ENCODE peak calls at places on chromosomes 1 and 21, in ten cellular contexts. U, Q, W, V, Z, F, S, K, G and M are unnamed samples.

GRCh38 chr1:243845888-243846287 is 4.2 kb downstream of the AKT3 start:
- DNase-seq in F (no peak), Z (no peak), Q (no peak), S (no peak), K (no peak), V (no peak), G (no peak), U (no peak), W (no peak), M (no peak)

GRCh38 chr1:223221686-223222085 is 78.6 kb upstream of the TLR5 start:
- DNase-seq in F (no peak), W (no peak), G (peak), U (no peak), Z (no peak), V (no peak), Q (no peak), S (no peak), K (no peak), M (no peak)

GRCh38 chr1:70360321-70360720 is 5.8 kb upstream of the ANKRD13C start:
- DNase-seq in U (no peak), S (no peak), G (no peak), W (no peak), F (no peak), K (no peak), Z (no peak), V (no peak), Q (no peak), M (no peak)

GRCh38 chr1:156060937-156061636 is at the start of gene RAB25:
- DNase-seq in U (no peak), G (no peak), Z (no peak), V (no peak), S (no peak), K (peak), W (no peak), F (no peak), Q (peak), M (no peak)

GRCh38 chr1:92441316-92442311 is 45.1 kb downstream of the GFI1 start:
- DNase-seq in V (no peak), Z (no peak), G (no peak), Q (peak), F (no peak), S (no peak), U (no peak), K (no peak), W (no peak), M (no peak)

GRCh38 chr1:3611170-3612019 is at the start of gene MEGF6:
- DNase-seq in W (peak), K (no peak), U (peak), Q (peak), G (peak), F (peak), V (peak), Z (peak), S (peak), M (no peak)

GRCh38 chr1:15207031-15207828 is 39.8 kb upstream of the FHAD1 start:
- DNase-seq in V (no peak), K (no peak), G (no peak), W (no peak), Z (no peak), Q (peak), F (no peak), S (no peak), U (no peak), M (no peak)

GRCh38 chr1:97947751-97948150 is 26.9 kb upstream of the DPYD start:
- DNase-seq in S (peak), F (no peak), G (no peak), K (no peak), U (no peak), V (no peak), Q (no peak), W (peak), Z (no peak), M (no peak)

GRCh38 chr21:44337941-44338895 is 972 bp downstream of the CFAP410 start:
- DNase-seq in Q (peak), G (peak), S (peak), Z (no peak), F (no peak), W (peak), V (peak), K (peak), U (peak), M (no peak)

GRCh38 chr21:37073417-37074194 is 552 bp downstream of the TTC3 start:
- DNase-seq in W (peak), K (peak), U (peak), V (peak), F (peak), S (peak), Q (peak), G (peak), Z (peak), M (no peak)

GRCh38 chr1:39491146-39491921 is at the start of gene BMP8A:
- DNase-seq in U (peak), S (peak), Z (peak), F (peak), Q (peak), V (peak), G (peak), W (no peak), K (no peak), M (peak)

GRCh38 chr21:21737186-21737585 is 739.0 kb downstream of the NCAM2 start:
- DNase-seq in W (no peak), U (no peak), Q (no peak), F (no peak), Z (no peak), S (no peak), K (no peak), V (no peak), G (no peak), M (no peak)

GRCh38 chr1:160064746-160065145 is 5.2 kb downstream of the KCNJ10 start:
- DNase-seq in G (no peak), F (no peak), Q (no peak), U (no peak), V (no peak), Z (no peak), K (no peak), S (no peak), W (no peak), M (no peak)

GRCh38 chr1:2274968-2275475 is 46.9 kb downstream of the SKI start:
- DNase-seq in S (peak), U (no peak), G (no peak), W (no peak), F (no peak), Z (no peak), Q (no peak), K (no peak), V (no peak), M (no peak)